ENCODE peak calls at places on chromosome 6, in ten cellular contexts. One of them, this sample, is unnamed.
A peak's percentile ranks its signal among the peaks of the same experiment; 100 is the strongest.

GRCh38 chr6:20379231-20379630 is 22.4 kb upstream of the E2F3 start:
- DNase-seq in cardiac muscle cell: no peak
- DNase-seq in renal cortical epithelial cell: no peak
- DNase-seq in CD8-positive, alpha-beta memory T cell: no peak
- DNase-seq in stimulated activated CD8-positive, alpha-beta memory T cell treated with anti-CD3 and anti-CD28 coated beads, Interleukin-7, amount 100 ng/mL, for 1 hour: no peak
- DNase-seq in AML-193: no peak
- DNase-seq in Right ventricle myocardium superior: no peak
- DNase-seq in smooth muscle cell of the brain vasculature: no peak
- DNase-seq in KG1: no peak
- DNase-seq in epithelial cell of esophagus: no peak
- DNase-seq in this sample: no peak

GRCh38 chr6:45681860-45682488 is 304.2 kb upstream of the SUPT3H start:
- DNase-seq in cardiac muscle cell: peak; percentile 23
- DNase-seq in renal cortical epithelial cell: peak; percentile 99
- DNase-seq in CD8-positive, alpha-beta memory T cell: peak; percentile 8
- DNase-seq in stimulated activated CD8-positive, alpha-beta memory T cell treated with anti-CD3 and anti-CD28 coated beads, Interleukin-7, amount 100 ng/mL, for 1 hour: no peak
- DNase-seq in AML-193: no peak
- DNase-seq in Right ventricle myocardium superior: no peak
- DNase-seq in smooth muscle cell of the brain vasculature: no peak
- DNase-seq in KG1: no peak
- DNase-seq in epithelial cell of esophagus: no peak
- DNase-seq in this sample: no peak

GRCh38 chr6:41367061-41367460 is 31.7 kb downstream of the NCR2 start:
- DNase-seq in cardiac muscle cell: no peak
- DNase-seq in renal cortical epithelial cell: no peak
- DNase-seq in CD8-positive, alpha-beta memory T cell: no peak
- DNase-seq in stimulated activated CD8-positive, alpha-beta memory T cell treated with anti-CD3 and anti-CD28 coated beads, Interleukin-7, amount 100 ng/mL, for 1 hour: no peak
- DNase-seq in AML-193: no peak
- DNase-seq in Right ventricle myocardium superior: no peak
- DNase-seq in smooth muscle cell of the brain vasculature: no peak
- DNase-seq in KG1: no peak
- DNase-seq in epithelial cell of esophagus: no peak
- DNase-seq in this sample: no peak

GRCh38 chr6:89079611-89080213 is 839 bp upstream of the PNRC1 start:
- DNase-seq in cardiac muscle cell: peak; percentile 86
- DNase-seq in renal cortical epithelial cell: peak; percentile 71
- DNase-seq in CD8-positive, alpha-beta memory T cell: peak; percentile 80
- DNase-seq in stimulated activated CD8-positive, alpha-beta memory T cell treated with anti-CD3 and anti-CD28 coated beads, Interleukin-7, amount 100 ng/mL, for 1 hour: peak; percentile 37
- DNase-seq in AML-193: peak; percentile 58
- DNase-seq in Right ventricle myocardium superior: peak; percentile 63
- DNase-seq in smooth muscle cell of the brain vasculature: peak; percentile 55
- DNase-seq in KG1: peak; percentile 77
- DNase-seq in epithelial cell of esophagus: peak; percentile 57
- DNase-seq in this sample: no peak

GRCh38 chr6:105279463-105279862 is 99.6 kb upstream of the POPDC3 start:
- DNase-seq in cardiac muscle cell: no peak
- DNase-seq in renal cortical epithelial cell: no peak
- DNase-seq in CD8-positive, alpha-beta memory T cell: no peak
- DNase-seq in stimulated activated CD8-positive, alpha-beta memory T cell treated with anti-CD3 and anti-CD28 coated beads, Interleukin-7, amount 100 ng/mL, for 1 hour: no peak
- DNase-seq in AML-193: no peak
- DNase-seq in Right ventricle myocardium superior: no peak
- DNase-seq in smooth muscle cell of the brain vasculature: no peak
- DNase-seq in KG1: no peak
- DNase-seq in epithelial cell of esophagus: no peak
- DNase-seq in this sample: no peak

GRCh38 chr6:69668916-69669315 is 127.9 kb downstream of the LMBRD1 start:
- DNase-seq in cardiac muscle cell: no peak
- DNase-seq in renal cortical epithelial cell: no peak
- DNase-seq in CD8-positive, alpha-beta memory T cell: no peak
- DNase-seq in stimulated activated CD8-positive, alpha-beta memory T cell treated with anti-CD3 and anti-CD28 coated beads, Interleukin-7, amount 100 ng/mL, for 1 hour: no peak
- DNase-seq in AML-193: no peak
- DNase-seq in Right ventricle myocardium superior: no peak
- DNase-seq in smooth muscle cell of the brain vasculature: no peak
- DNase-seq in KG1: no peak
- DNase-seq in epithelial cell of esophagus: no peak
- DNase-seq in this sample: no peak

GRCh38 chr6:141153563-141153962 is 979.2 kb upstream of the GJE1 start:
- DNase-seq in cardiac muscle cell: no peak
- DNase-seq in renal cortical epithelial cell: peak; percentile 22
- DNase-seq in CD8-positive, alpha-beta memory T cell: peak; percentile 53
- DNase-seq in stimulated activated CD8-positive, alpha-beta memory T cell treated with anti-CD3 and anti-CD28 coated beads, Interleukin-7, amount 100 ng/mL, for 1 hour: no peak
- DNase-seq in AML-193: no peak
- DNase-seq in Right ventricle myocardium superior: no peak
- DNase-seq in smooth muscle cell of the brain vasculature: no peak
- DNase-seq in KG1: no peak
- DNase-seq in epithelial cell of esophagus: no peak
- DNase-seq in this sample: peak; percentile 44

GRCh38 chr6:20737912-20738311 is 203.7 kb downstream of the CDKAL1 start:
- DNase-seq in cardiac muscle cell: no peak
- DNase-seq in renal cortical epithelial cell: no peak
- DNase-seq in CD8-positive, alpha-beta memory T cell: no peak
- DNase-seq in stimulated activated CD8-positive, alpha-beta memory T cell treated with anti-CD3 and anti-CD28 coated beads, Interleukin-7, amount 100 ng/mL, for 1 hour: no peak
- DNase-seq in AML-193: no peak
- DNase-seq in Right ventricle myocardium superior: no peak
- DNase-seq in smooth muscle cell of the brain vasculature: no peak
- DNase-seq in KG1: no peak
- DNase-seq in epithelial cell of esophagus: no peak
- DNase-seq in this sample: no peak

GRCh38 chr6:134229520-134229919 is 88.4 kb downstream of the SGK1 start:
- DNase-seq in cardiac muscle cell: no peak
- DNase-seq in renal cortical epithelial cell: no peak
- DNase-seq in CD8-positive, alpha-beta memory T cell: no peak
- DNase-seq in stimulated activated CD8-positive, alpha-beta memory T cell treated with anti-CD3 and anti-CD28 coated beads, Interleukin-7, amount 100 ng/mL, for 1 hour: no peak
- DNase-seq in AML-193: no peak
- DNase-seq in Right ventricle myocardium superior: no peak
- DNase-seq in smooth muscle cell of the brain vasculature: no peak
- DNase-seq in KG1: no peak
- DNase-seq in epithelial cell of esophagus: no peak
- DNase-seq in this sample: no peak

GRCh38 chr6:146357578-146358340 is 185.9 kb upstream of the RAB32 start:
- DNase-seq in cardiac muscle cell: peak; percentile 66
- DNase-seq in renal cortical epithelial cell: peak; percentile 87
- DNase-seq in CD8-positive, alpha-beta memory T cell: no peak
- DNase-seq in stimulated activated CD8-positive, alpha-beta memory T cell treated with anti-CD3 and anti-CD28 coated beads, Interleukin-7, amount 100 ng/mL, for 1 hour: no peak
- DNase-seq in AML-193: peak; percentile 71
- DNase-seq in Right ventricle myocardium superior: no peak
- DNase-seq in smooth muscle cell of the brain vasculature: no peak
- DNase-seq in KG1: peak; percentile 1
- DNase-seq in epithelial cell of esophagus: peak; percentile 87
- DNase-seq in this sample: no peak